ENCODE peak calls at places on chromosomes 2 and 18, in eight cellular contexts. Z is stimulated activated naive CD8-positive, alpha-beta T cell treated with anti-CD3 and anti-CD28 coated beads, Interleukin-15, amount 100 ng/mL, for 72 hours; S is fibroblast of the aortic adventitia; O is stimulated activated CD4-positive, alpha-beta T cell treated with anti-CD3 and anti-CD28 coated beads, Interleukin-1b, Interleukin-23, amount 100 ng/mL, for 24 hours; J is occipital lobe; F is anterior cingulate cortex; I is iPS-NIHi11; D is HT-29. U is an unnamed sample.

GRCh38 chr18:7950380-7951143 is 383.4 kb downstream of the PTPRM start:
- DNase-seq in Z (no peak), S (peak; percentile 39), O (no peak), J (no peak), F (no peak), I (no peak), D (peak; percentile 55), U (no peak)

GRCh38 chr2:45391866-45392265 is 219.2 kb downstream of the SRBD1 start:
- DNase-seq in Z (no peak), S (peak; percentile 21), O (no peak), J (no peak), F (no peak), I (no peak), D (no peak), U (no peak)

GRCh38 chr18:28152354-28152753 is 24.6 kb downstream of the CDH2 start:
- DNase-seq in Z (no peak), S (no peak), O (no peak), J (no peak), F (no peak), I (no peak), D (no peak), U (peak; percentile 56)

GRCh38 chr2:230671117-230671516 is 41.5 kb upstream of the CAB39 start:
- DNase-seq in Z (no peak), S (peak; percentile 39), O (no peak), J (no peak), F (no peak), I (no peak), D (peak; percentile 45), U (no peak)

GRCh38 chr18:22347624-22348511 is 69.8 kb downstream of the CTAGE1 start:
- DNase-seq in Z (peak; percentile 37), S (peak; percentile 63), O (no peak), J (no peak), F (no peak), I (peak; percentile 18), D (peak; percentile 53), U (no peak)

GRCh38 chr2:223488814-223489213 is 113.3 kb downstream of the SCG2 start:
- DNase-seq in Z (no peak), S (peak; percentile 24), O (no peak), J (no peak), F (no peak), I (no peak), D (no peak), U (no peak)

GRCh38 chr18:8717011-8717770 is 11.8 kb downstream of the MTCL1 start:
- DNase-seq in Z (no peak), S (no peak), O (no peak), J (no peak), F (no peak), I (peak; percentile 60), D (no peak), U (no peak)

GRCh38 chr2:120680136-120680761 is 55.4 kb upstream of the GLI2 start:
- DNase-seq in Z (peak; percentile 63), S (peak; percentile 92), O (peak; percentile 63), J (peak; percentile 37), F (peak; percentile 72), I (peak; percentile 85), D (peak; percentile 90), U (peak; percentile 69)

GRCh38 chr2:143802242-143802641 is 673.0 kb downstream of the ARHGAP15 start:
- DNase-seq in Z (no peak), S (no peak), O (no peak), J (no peak), F (no peak), I (no peak), D (no peak), U (no peak)

GRCh38 chr2:239296020-239296932 is 104.5 kb downstream of the HDAC4 start:
- DNase-seq in Z (no peak), S (no peak), O (no peak), J (no peak), F (no peak), I (no peak), D (peak; percentile 53), U (peak; percentile 22)

GRCh38 chr2:54772110-54772509 is 48.6 kb downstream of the EML6 start:
- DNase-seq in Z (no peak), S (peak; percentile 74), O (no peak), J (no peak), F (no peak), I (no peak), D (no peak), U (no peak)